ENCODE peak calls at places on chromosomes 16 and 17, in six cellular contexts. K is smooth muscle cell of the brain vasculature, B is H1, L is Calu3, I is HTR-8/SVneo, J is ELF-1. T is an unnamed sample.

GRCh38 chr17:68849673-68850260 is 105.4 kb downstream of the ABCA8 start:
- DNase-seq in K (no peak), B (no peak), L (peak), I (no peak), J (no peak), T (no peak)

GRCh38 chr17:66580601-66581385 is 254.1 kb upstream of the CACNG5 start:
- DNase-seq in K (no peak), B (no peak), L (no peak), I (no peak), J (no peak), T (no peak)

GRCh38 chr17:77959926-77960521 is 1.5 kb downstream of the TNRC6C start:
- DNase-seq in K (no peak), B (no peak), L (no peak), I (no peak), J (peak), T (no peak)

GRCh38 chr17:77332034-77332971 is 191.5 kb downstream of the SEC14L1 start:
- DNase-seq in K (no peak), B (no peak), L (no peak), I (no peak), J (no peak), T (peak)

GRCh38 chr16:84925092-84925772 is 86.1 kb downstream of the ZDHHC7 start:
- DNase-seq in K (no peak), B (peak), L (peak), I (peak), J (peak), T (peak)

GRCh38 chr17:82858376-82859126 is 18.7 kb upstream of the ZNF750 start:
- DNase-seq in K (no peak), B (no peak), L (peak), I (no peak), J (peak), T (peak)

GRCh38 chr17:8830141-8830540 is 31.0 kb upstream of the MFSD6L start:
- DNase-seq in K (no peak), B (no peak), L (no peak), I (no peak), J (no peak), T (no peak)

GRCh38 chr17:67582632-67583230 is 135.0 kb upstream of the NOL11 start:
- DNase-seq in K (no peak), B (no peak), L (peak), I (no peak), J (no peak), T (no peak)

GRCh38 chr16:57938936-57939871 is 31.7 kb downstream of the CNGB1 start:
- DNase-seq in K (no peak), B (no peak), L (peak), I (no peak), J (no peak), T (no peak)

GRCh38 chr17:48998557-48999440 is 1.6 kb downstream of the IGF2BP1 start:
- DNase-seq in K (no peak), B (no peak), L (no peak), I (peak), J (peak), T (no peak)

GRCh38 chr16:83328936-83329335 is 478.8 kb upstream of the HSBP1 start:
- DNase-seq in K (no peak), B (no peak), L (no peak), I (no peak), J (no peak), T (no peak)

GRCh38 chr17:77494664-77495435 is 354.1 kb downstream of the SEC14L1 start:
- DNase-seq in K (no peak), B (peak), L (peak), I (peak), J (peak), T (peak)

GRCh38 chr16:2429771-2430663 is 770 bp downstream of the CCNF start:
- DNase-seq in K (no peak), B (no peak), L (peak), I (no peak), J (peak), T (peak)

GRCh38 chr16:4293822-4294457 is 21.1 kb upstream of the TFAP4 start:
- DNase-seq in K (no peak), B (no peak), L (peak), I (peak), J (peak), T (peak)

GRCh38 chr16:87072101-87072500 is 245.1 kb downstream of the C16orf95 start:
- DNase-seq in K (no peak), B (no peak), L (no peak), I (no peak), J (no peak), T (no peak)

GRCh38 chr16:78896280-78896679 is 704.3 kb downstream of the MAF start:
- DNase-seq in K (no peak), B (no peak), L (no peak), I (no peak), J (no peak), T (no peak)

GRCh38 chr17:78132086-78132676 is 1.6 kb downstream of the TMC8 start:
- DNase-seq in K (no peak), B (no peak), L (peak), I (no peak), J (peak), T (peak)

GRCh38 chr16:4366016-4366415 is 5.6 kb upstream of the VASN start:
- DNase-seq in K (no peak), B (no peak), L (no peak), I (no peak), J (no peak), T (no peak)

GRCh38 chr17:52681486-52681885 is 523.0 kb upstream of the CA10 start:
- DNase-seq in K (no peak), B (no peak), L (no peak), I (no peak), J (no peak), T (no peak)

GRCh38 chr16:30018731-30019158 is 4.3 kb upstream of the C16orf92 start:
- DNase-seq in K (no peak), B (no peak), L (no peak), I (no peak), J (no peak), T (peak)

GRCh38 chr17:74512041-74512440 is 19.2 kb downstream of the CD300LB start:
- DNase-seq in K (no peak), B (no peak), L (no peak), I (no peak), J (no peak), T (no peak)

GRCh38 chr16:15723808-15724207 is 73.8 kb downstream of the NDE1 start:
- DNase-seq in K (no peak), B (no peak), L (no peak), I (no peak), J (no peak), T (no peak)

GRCh38 chr16:1510941-1511351 is 17.8 kb downstream of the TELO2 start:
- DNase-seq in K (no peak), B (no peak), L (no peak), I (no peak), J (no peak), T (no peak)

GRCh38 chr16:72018470-72018869 is 9.9 kb downstream of the DHODH start:
- DNase-seq in K (no peak), B (no peak), L (no peak), I (no peak), J (no peak), T (no peak)

GRCh38 chr16:57534337-57534880 is 2.0 kb downstream of the CCDC102A start:
- DNase-seq in K (no peak), B (no peak), L (no peak), I (no peak), J (no peak), T (no peak)

GRCh38 chr16:72371307-72372081 is 199.5 kb upstream of the PMFBP1 start:
- DNase-seq in K (no peak), B (peak), L (peak), I (peak), J (peak), T (peak)

GRCh38 chr17:50480854-50481490 is 2.3 kb downstream of the RSAD1 start:
- DNase-seq in K (no peak), B (no peak), L (no peak), I (no peak), J (no peak), T (no peak)

GRCh38 chr16:78365376-78365775 is 265.9 kb downstream of the WWOX start:
- DNase-seq in K (no peak), B (no peak), L (no peak), I (no peak), J (no peak), T (no peak)

GRCh38 chr16:85002643-85003042 is 8.7 kb downstream of the ZDHHC7 start:
- DNase-seq in K (no peak), B (no peak), L (no peak), I (no peak), J (no peak), T (no peak)

GRCh38 chr16:75377971-75378386 is 55.3 kb downstream of the CFDP1 start:
- DNase-seq in K (peak), B (no peak), L (no peak), I (peak), J (peak), T (peak)

GRCh38 chr16:9056061-9056460 is 35.4 kb upstream of the HAPSTR1 start:
- DNase-seq in K (no peak), B (no peak), L (no peak), I (no peak), J (no peak), T (no peak)

GRCh38 chr17:50034504-50035364 is 21.2 kb upstream of the ITGA3 start:
- DNase-seq in K (no peak), B (no peak), L (no peak), I (no peak), J (no peak), T (no peak)

GRCh38 chr16:22300427-22301071 is 3.3 kb downstream of the POLR3E start:
- DNase-seq in K (peak), B (no peak), L (peak), I (peak), J (peak), T (no peak)

GRCh38 chr16:86181526-86181925 is 282.6 kb downstream of the IRF8 start:
- DNase-seq in K (no peak), B (no peak), L (no peak), I (no peak), J (no peak), T (no peak)

GRCh38 chr16:8474576-8474975 is 115.7 kb downstream of the TMEM114 start:
- DNase-seq in K (no peak), B (no peak), L (peak), I (no peak), J (peak), T (no peak)

GRCh38 chr16:50252874-50253510 is 13.4 kb upstream of the ADCY7 start:
- DNase-seq in K (no peak), B (no peak), L (no peak), I (no peak), J (no peak), T (no peak)

GRCh38 chr17:54544239-54544638 is 356.4 kb upstream of the TOM1L1 start:
- DNase-seq in K (no peak), B (peak), L (no peak), I (no peak), J (peak), T (no peak)

GRCh38 chr16:81071816-81072215 is 5.2 kb downstream of the C16orf46 start:
- DNase-seq in K (no peak), B (no peak), L (peak), I (peak), J (no peak), T (peak)

GRCh38 chr17:82257473-82257872 is 16.0 kb downstream of the CSNK1D start:
- DNase-seq in K (peak), B (no peak), L (no peak), I (no peak), J (peak), T (no peak)

T was measured in PC-9.